ENCODE peak calls at places on chromosome 21, in four cellular contexts. U is stimulated activated CD4-positive, alpha-beta T cell treated with anti-CD3 and anti-CD28 coated beads, Interleukin-4, amount 100 ng/mL, for 4 hours; N is HEK293T; I is amniotic epithelial cell. Y is an unnamed sample.

GRCh38 chr21:16589046-16589445 is 859.3 kb downstream of the USP25 start:
- DNase-seq in U (no peak), N (no peak), I (no peak), Y (no peak)

GRCh38 chr21:28674807-28675206 is 317.9 kb downstream of the LTN1 start:
- DNase-seq in I (no peak), U (no peak), N (no peak), Y (no peak)

GRCh38 chr21:30502041-30502440 is at the start of gene KRTAP19-5:
- DNase-seq in U (no peak), I (no peak), N (no peak), Y (no peak)

GRCh38 chr21:36976882-36977651 is 10.6 kb upstream of the HLCS start:
- DNase-seq in U (no peak), I (peak), N (peak), Y (peak)

GRCh38 chr21:34984356-34984755 is 64.7 kb downstream of the RUNX1 start:
- DNase-seq in N (no peak), I (no peak), U (no peak), Y (no peak)

GRCh38 chr21:34916446-34916845 is 132.7 kb downstream of the RUNX1 start:
- DNase-seq in I (peak), U (no peak), N (no peak), Y (peak)

GRCh38 chr21:26067836-26068401 is 102.7 kb downstream of the APP start:
- DNase-seq in U (no peak), I (peak), N (no peak), Y (peak)

GRCh38 chr21:41751621-41752020 is 15.2 kb downstream of the RIPK4 start:
- DNase-seq in U (no peak), I (no peak), N (no peak), Y (no peak)

GRCh38 chr21:34939673-34940321 is 109.3 kb downstream of the RUNX1 start:
- DNase-seq in N (no peak), U (no peak), I (no peak), Y (no peak)

GRCh38 chr21:42237161-42237560 is 18.2 kb downstream of the ABCG1 start:
- DNase-seq in U (no peak), N (no peak), I (no peak), Y (no peak)

GRCh38 chr21:45383111-45383614 is 21.8 kb upstream of the COL18A1 start:
- DNase-seq in U (no peak), I (no peak), N (no peak), Y (no peak)

GRCh38 chr21:14585122-14585521 is 39.0 kb upstream of the SAMSN1 start:
- DNase-seq in U (no peak), N (no peak), I (no peak), Y (no peak)

GRCh38 chr21:41350436-41351155 is 11.2 kb upstream of the MX2 start:
- DNase-seq in U (no peak), N (no peak), I (no peak), Y (no peak)

GRCh38 chr21:15732290-15732995 is 2.7 kb downstream of the USP25 start:
- DNase-seq in N (no peak), I (peak), U (no peak), Y (peak)